ENCODE peak calls at places on chromosomes 3 and 15, in ten cellular contexts. J is anterior cingulate cortex, S is NCI-H2029 treated with DMSO at 0.1 percent for 48 hours, G is kidney epithelial cell, A is pancreas, O is NCI-H1105 treated with DMSO at 0.1 percent for 48 hours, D is skeletal muscle cell, C is T-helper 1 cell, T is cardiac fibroblast, V is NCI-H460. Y is an unnamed sample.

GRCh38 chr3:189404036-189404435 is 227.2 kb upstream of the TP63 start:
- DNase-seq in G (no peak), T (no peak), J (no peak), A (no peak), O (peak; percentile 13), C (no peak), D (no peak), V (no peak), S (no peak), Y (no peak)

GRCh38 chr15:45114076-45114750 is at the start of the genes DUOX2 and DUOXA2:
- DNase-seq in J (no peak), S (no peak), G (no peak), T (no peak), C (no peak), D (no peak), V (no peak), O (no peak), A (no peak), Y (no peak)

GRCh38 chr3:13162550-13163320 is 89.5 kb upstream of the IQSEC1 start:
- DNase-seq in V (no peak), D (no peak), J (no peak), C (no peak), G (no peak), A (no peak), O (no peak), S (no peak), T (no peak), Y (no peak)

GRCh38 chr3:27681249-27681748 is 40.8 kb downstream of the EOMES start:
- DNase-seq in C (peak; percentile 28), G (peak; percentile 41), O (peak; percentile 31), V (peak; percentile 58), D (peak; percentile 84), S (peak; percentile 94), A (peak; percentile 26), T (peak; percentile 93), J (peak; percentile 26), Y (peak; percentile 14)

GRCh38 chr15:68528891-68529290 is 49.9 kb upstream of the CORO2B start:
- DNase-seq in G (no peak), T (peak; percentile 80), V (no peak), D (no peak), S (no peak), O (no peak), A (no peak), C (no peak), J (no peak), Y (no peak)

GRCh38 chr3:34011171-34012101 is 213.0 kb downstream of the PDCD6IP start:
- DNase-seq in T (no peak), A (no peak), J (no peak), S (no peak), V (peak; percentile 9), O (no peak), C (no peak), D (peak; percentile 46), G (no peak), Y (no peak)

GRCh38 chr3:191762323-191762960 is 301.5 kb downstream of the PYDC2 start:
- DNase-seq in O (no peak), G (peak; percentile 37), A (no peak), S (no peak), C (no peak), T (peak; percentile 67), V (peak; percentile 26), D (peak; percentile 77), J (no peak), Y (no peak)

GRCh38 chr3:90052425-90052950 is 945.1 kb downstream of the EPHA3 start:
- DNase-seq in S (no peak), J (no peak), C (no peak), T (no peak), D (no peak), V (no peak), A (no peak), O (no peak), G (no peak), Y (no peak)

GRCh38 chr15:40357246-40357645 is 773 bp upstream of the DISP2 start:
- DNase-seq in V (no peak), A (no peak), J (no peak), C (no peak), D (no peak), T (no peak), S (no peak), O (no peak), G (no peak), Y (no peak)

GRCh38 chr15:34358367-34358766 is 8.6 kb downstream of the LPCAT4 start:
- DNase-seq in G (no peak), O (no peak), S (no peak), C (no peak), V (no peak), J (no peak), A (no peak), T (no peak), D (no peak), Y (no peak)

GRCh38 chr3:29283739-29284138 is 2.9 kb downstream of the RBMS3 start:
- DNase-seq in C (no peak), G (no peak), T (peak; percentile 17), O (no peak), S (no peak), A (no peak), J (no peak), D (no peak), V (no peak), Y (no peak)

GRCh38 chr3:140510303-140510861 is 167.5 kb upstream of the TRIM42 start:
- DNase-seq in T (no peak), J (no peak), D (no peak), C (no peak), A (no peak), V (no peak), O (no peak), G (no peak), S (no peak), Y (no peak)

GRCh38 chr3:157876556-157876955 is 229.7 kb downstream of the SHOX2 start:
- DNase-seq in J (no peak), A (no peak), O (no peak), C (no peak), D (no peak), V (no peak), G (no peak), S (no peak), T (no peak), Y (no peak)

GRCh38 chr3:127049390-127049789 is 66.5 kb downstream of the PLXNA1 start:
- DNase-seq in G (no peak), V (no peak), T (no peak), C (no peak), D (no peak), J (no peak), O (no peak), S (no peak), A (no peak), Y (no peak)

GRCh38 chr3:126682046-126682445 is 22.0 kb upstream of the CHCHD6 start:
- DNase-seq in S (no peak), D (no peak), G (no peak), T (no peak), A (no peak), C (no peak), V (no peak), O (no peak), J (no peak), Y (no peak)

GRCh38 chr3:116302087-116302747 is 143.1 kb downstream of the LSAMP start:
- DNase-seq in A (no peak), S (no peak), J (no peak), O (no peak), G (peak; percentile 18), V (no peak), D (peak; percentile 9), T (peak; percentile 25), C (no peak), Y (no peak)

GRCh38 chr3:129195731-129196256 is 12.1 kb upstream of the CNBP start:
- DNase-seq in G (peak; percentile 73), T (peak; percentile 94), J (peak; percentile 70), A (no peak), D (peak; percentile 83), O (no peak), C (no peak), S (no peak), V (peak; percentile 33), Y (no peak)

GRCh38 chr3:61894988-61895935 is 333.9 kb downstream of the PTPRG start:
- DNase-seq in T (peak; percentile 86), D (peak; percentile 83), S (no peak), A (peak; percentile 68), C (no peak), J (no peak), O (peak; percentile 9), V (peak; percentile 3), G (peak; percentile 98), Y (peak; percentile 13)

GRCh38 chr3:187161556-187161955 is 22.3 kb upstream of the RPL39L start:
- DNase-seq in J (no peak), A (no peak), D (no peak), G (no peak), V (no peak), S (no peak), O (no peak), C (no peak), T (no peak), Y (no peak)

GRCh38 chr15:72063186-72063585 is 54.8 kb downstream of the MYO9A start:
- DNase-seq in T (no peak), S (no peak), O (no peak), J (no peak), V (no peak), G (no peak), C (no peak), A (no peak), D (no peak), Y (no peak)

GRCh38 chr15:59247364-59247763 is 40.7 kb downstream of the LDHAL6B start:
- DNase-seq in S (no peak), V (peak; percentile 56), C (peak; percentile 21), G (peak; percentile 41), J (peak; percentile 13), D (peak; percentile 32), T (peak; percentile 84), A (peak; percentile 56), O (peak; percentile 65), Y (no peak)

GRCh38 chr3:11720220-11721113 is 76.8 kb upstream of the VGLL4 start:
- DNase-seq in T (peak; percentile 80), S (peak; percentile 87), D (no peak), V (peak; percentile 66), A (peak; percentile 88), G (no peak), O (peak; percentile 35), J (peak; percentile 50), C (peak; percentile 30), Y (peak; percentile 26)

GRCh38 chr3:67719333-67719732 is 64.9 kb upstream of the SUCLG2 start:
- DNase-seq in T (no peak), G (no peak), V (peak; percentile 15), J (no peak), O (no peak), S (no peak), C (no peak), D (no peak), A (no peak), Y (no peak)

GRCh38 chr3:197711973-197712707 is 24.6 kb downstream of the RUBCN start:
- DNase-seq in G (peak; percentile 96), T (peak; percentile 97), J (peak; percentile 71), V (peak; percentile 85), S (no peak), D (peak; percentile 96), A (peak; percentile 31), O (no peak), C (peak; percentile 80), Y (no peak)

GRCh38 chr15:51416129-51416528 is 74.7 kb downstream of the GLDN start:
- DNase-seq in O (no peak), S (no peak), A (no peak), C (no peak), V (no peak), G (no peak), T (no peak), J (no peak), D (no peak), Y (no peak)

GRCh38 chr3:71723452-71724170 is 1.6 kb downstream of the EIF4E3 start:
- DNase-seq in V (no peak), C (peak; percentile 40), G (no peak), A (no peak), J (no peak), O (peak; percentile 10), D (no peak), T (no peak), S (peak; percentile 16), Y (peak; percentile 12)

GRCh38 chr3:118544458-118544857 is 490.2 kb downstream of the IGSF11 start:
- DNase-seq in C (no peak), G (no peak), A (no peak), J (no peak), D (no peak), T (no peak), O (no peak), S (no peak), V (peak; percentile 8), Y (no peak)

GRCh38 chr3:171095063-171095462 is 68.5 kb upstream of the SLC2A2 start:
- DNase-seq in O (no peak), S (no peak), G (no peak), J (no peak), V (no peak), D (no peak), T (no peak), A (no peak), C (no peak), Y (no peak)